ENCODE peak calls at places on chromosomes 7 and 10, in ten cellular contexts. M is heart right ventricle, G is Panc1, Z is cardiac muscle cell, U is heart left ventricle, S is sigmoid colon, R is neural progenitor cell, Q is pancreas, C is K562, I is Peyer's patch. D is an unnamed sample.

GRCh38 chr7:36159618-36160017 is 6.6 kb downstream of the EEPD1 start:
- DNase-seq in M (no peak), G (no peak), Z (no peak), U (no peak), S (no peak), R (no peak), Q (no peak), C (no peak), I (no peak), D (no peak)

GRCh38 chr7:25849361-25850184 is 302.4 kb upstream of the NFE2L3 start:
- DNase-seq in M (no peak), G (peak; percentile 75), Z (no peak), U (peak; percentile 54), S (no peak), R (no peak), Q (no peak), C (peak; percentile 83), I (peak; percentile 59), D (peak; percentile 81)

GRCh38 chr10:54125098-54125747 is 675.8 kb downstream of the PCDH15 start:
- DNase-seq in M (no peak), G (no peak), Z (no peak), U (no peak), S (no peak), R (no peak), Q (no peak), C (no peak), I (no peak), D (no peak)

GRCh38 chr7:122143376-122143750 is 686 bp downstream of the AASS start:
- DNase-seq in M (peak; percentile 13), G (no peak), Z (peak; percentile 24), U (peak; percentile 25), S (peak; percentile 68), R (peak; percentile 47), Q (peak; percentile 55), C (no peak), I (peak; percentile 49), D (peak; percentile 56)

GRCh38 chr7:142941541-142941940 is 2.3 kb downstream of the LLCFC1 start:
- DNase-seq in M (no peak), G (no peak), Z (no peak), U (no peak), S (no peak), R (no peak), Q (no peak), C (no peak), I (no peak), D (no peak)

GRCh38 chr10:114504769-114505579 is 100.7 kb upstream of the AFAP1L2 start:
- DNase-seq in M (no peak), G (no peak), Z (no peak), U (no peak), S (peak; percentile 78), R (no peak), Q (no peak), C (no peak), I (no peak), D (peak; percentile 52)

GRCh38 chr10:117257701-117258100 is 16.8 kb downstream of the SLC18A2 start:
- DNase-seq in M (no peak), G (no peak), Z (no peak), U (no peak), S (no peak), R (no peak), Q (no peak), C (no peak), I (no peak), D (no peak)

GRCh38 chr10:123995082-123995460 is 98.3 kb downstream of the CHST15 start:
- DNase-seq in M (no peak), G (peak; percentile 30), Z (no peak), U (no peak), S (no peak), R (no peak), Q (peak; percentile 40), C (no peak), I (peak; percentile 49), D (no peak)

GRCh38 chr10:97539523-97540200 is 32.9 kb upstream of the ANKRD2 start:
- DNase-seq in M (peak; percentile 34), G (no peak), Z (no peak), U (peak; percentile 67), S (peak; percentile 73), R (peak; percentile 47), Q (peak; percentile 12), C (no peak), I (no peak), D (peak; percentile 29)

GRCh38 chr7:100102950-100103840 is 1.8 kb downstream of the AP4M1 start:
- DNase-seq in M (no peak), G (no peak), Z (no peak), U (no peak), S (no peak), R (no peak), Q (no peak), C (peak; percentile 40), I (no peak), D (no peak)

GRCh38 chr7:90459888-90460287 is 9.6 kb upstream of the PTTG1IP2 start:
- DNase-seq in M (no peak), G (no peak), Z (no peak), U (no peak), S (no peak), R (no peak), Q (no peak), C (peak; percentile 8), I (no peak), D (no peak)

GRCh38 chr10:16653223-16653622 is 131.5 kb upstream of the C1QL3 start:
- DNase-seq in M (no peak), G (no peak), Z (no peak), U (no peak), S (no peak), R (no peak), Q (no peak), C (no peak), I (no peak), D (no peak)

GRCh38 chr10:6283632-6284031 is 80.9 kb downstream of the PFKFB3 start:
- DNase-seq in M (no peak), G (no peak), Z (no peak), U (no peak), S (no peak), R (no peak), Q (no peak), C (no peak), I (peak; percentile 23), D (no peak)

DNA sequence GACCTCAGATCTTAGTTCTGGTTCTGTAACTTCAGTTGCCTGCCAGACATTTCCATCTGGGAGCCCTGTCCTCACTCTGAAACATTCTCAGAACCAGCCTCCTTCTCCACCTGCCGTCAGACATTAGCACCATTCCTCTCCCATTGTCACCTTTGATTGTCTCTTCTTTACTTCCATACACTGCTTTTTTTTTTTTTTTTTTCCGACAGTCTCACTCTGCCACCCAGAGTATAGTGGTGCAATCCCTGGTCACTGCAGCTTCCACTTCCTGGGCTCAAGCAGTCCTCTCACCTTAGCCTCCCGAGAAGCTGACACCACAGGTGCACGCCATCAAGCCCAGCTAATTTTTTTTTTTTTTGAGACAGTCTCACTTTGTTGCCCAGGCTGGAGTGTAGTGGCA is 21.1 kb upstream of the HIPK2 start:
- DNase-seq in M (no peak), G (no peak), Z (no peak), U (no peak), S (no peak), R (no peak), Q (no peak), C (no peak), I (no peak), D (no peak)
- TF ChIP-seq CTCF in M (no peak), G (no peak), Z (no peak), U (peak; percentile 15), S (no peak), R (no peak), Q (no peak), C (no peak), I (no peak), D (peak; percentile 30)

DNA sequence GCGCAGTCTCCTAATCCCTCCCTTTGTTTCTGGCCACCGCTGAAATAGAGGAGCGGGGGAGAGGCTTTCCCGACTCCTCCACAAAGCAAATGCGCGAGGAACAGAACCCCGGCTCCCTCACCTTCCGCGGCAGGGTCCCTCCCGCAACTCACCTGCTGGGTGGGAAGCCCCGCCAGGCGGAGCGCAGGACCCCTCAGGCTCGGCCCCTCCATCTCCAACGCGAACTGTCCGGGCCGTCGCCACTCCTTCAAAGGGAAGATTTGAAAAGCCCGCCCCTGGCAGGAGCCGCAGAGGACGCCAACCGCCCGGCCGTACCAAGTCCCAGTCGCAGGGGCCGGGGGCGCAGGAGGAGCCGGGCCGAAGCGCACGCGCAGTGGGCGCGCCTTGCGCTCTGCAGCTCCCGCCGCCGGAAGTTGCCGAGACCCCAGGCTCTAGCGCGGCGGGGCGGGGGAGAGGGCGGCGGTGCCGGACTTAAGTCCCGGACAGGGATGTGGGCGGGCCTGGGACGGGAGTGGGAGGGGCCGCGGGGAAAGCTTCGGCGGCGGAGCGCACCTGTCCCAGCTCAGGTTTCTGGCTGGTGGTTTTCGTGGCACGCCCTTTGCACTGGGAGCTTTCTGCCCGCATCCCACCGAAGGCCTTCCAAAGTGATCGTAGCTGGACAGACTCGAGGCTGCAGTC is at the start of gene RTKN2:
- DNase-seq in M (peak; percentile 62), G (no peak), Z (peak; percentile 99), U (peak; percentile 54), S (peak; percentile 78), R (peak; percentile 100), Q (peak; percentile 92), C (peak; percentile 67), I (peak; percentile 89), D (peak; percentile 72)
- H3K4me3 ChIP-seq in M (peak within 1 kb of the TSS; percentile 75), G (peak within 1 kb of the TSS; percentile 77), Z (peak within 1 kb of the TSS; percentile 75), U (peak within 1 kb of the TSS; percentile 72), S (peak within 1 kb of the TSS; percentile 58), R (peak within 1 kb of the TSS; percentile 92), Q (peak within 1 kb of the TSS; percentile 61), C (peak within 1 kb of the TSS; percentile 45), I (peak within 1 kb of the TSS; percentile 80), D (peak within 1 kb of the TSS; percentile 28)

GRCh38 chr10:43647576-43647975 is 1.1 kb downstream of the ZNF32 start:
- DNase-seq in M (no peak), G (no peak), Z (no peak), U (no peak), S (no peak), R (no peak), Q (no peak), C (no peak), I (no peak), D (no peak)

GRCh38 chr10:43648083-43648391 is 644 bp downstream of the ZNF32 start:
- DNase-seq in M (no peak), G (no peak), Z (no peak), U (no peak), S (no peak), R (no peak), Q (no peak), C (peak; percentile 59), I (no peak), D (no peak)

GRCh38 chr10:43644252-43644651 is 4.4 kb downstream of the ZNF32 start:
- DNase-seq in M (no peak), G (no peak), Z (no peak), U (no peak), S (no peak), R (no peak), Q (no peak), C (no peak), I (no peak), D (no peak)

GRCh38 chr10:43648392-43649148 is at the start of gene ZNF32:
- DNase-seq in M (peak; percentile 89), G (peak; percentile 20), Z (peak; percentile 93), U (peak; percentile 87), S (peak; percentile 89), R (peak; percentile 96), Q (peak; percentile 95), C (peak; percentile 94), I (peak; percentile 91), D (peak; percentile 87)

GRCh38 chr10:43645866-43646265 is 2.8 kb downstream of the ZNF32 start:
- DNase-seq in M (no peak), G (no peak), Z (no peak), U (no peak), S (no peak), R (no peak), Q (no peak), C (no peak), I (no peak), D (no peak)
- H3K9me3 ChIP-seq in M (peaks cover 32% of the 10 kb centered on the region), G (peaks cover 64% of the 10 kb centered on the region), Z (peaks cover 2% of the 10 kb centered on the region), U (peaks cover 67% of the 10 kb centered on the region), S (peaks cover 29% of the 10 kb centered on the region), R (peaks cover 54% of the 10 kb centered on the region), Q (no peaks in the 10 kb centered on the region), C (peaks cover 30% of the 10 kb centered on the region), I (no peaks in the 10 kb centered on the region), D (no peaks in the 10 kb centered on the region)

GRCh38 chr10:120997313-120998102 is 146.3 kb downstream of the WDR11 start:
- DNase-seq in M (no peak), G (no peak), Z (no peak), U (no peak), S (no peak), R (peak; percentile 23), Q (no peak), C (no peak), I (no peak), D (no peak)
- TF ChIP-seq CTCF in M (no peak), G (no peak), Z (no peak), U (no peak), S (no peak), R (no peak), Q (no peak), C (no peak), I (no peak), D (no peak)